ENCODE peak calls at places on chromosome 4, in eight cellular contexts. One of them, this sample, is unnamed. For H3K4me1 and H3K9me3, the result is how much of the 10 kb centered on the place peaks cover.

GRCh38 chr4:79576480-79576803 is 168.4 kb upstream of the GK2 start:
- DNase-seq in tibial artery: no peak
- DNase-seq in DND-41: peak
- DNase-seq in iPS DF 6.9: no peak
- DNase-seq in spleen: no peak
- DNase-seq in uterus: no peak
- DNase-seq in Panc1: peak
- DNase-seq in fibroblast of lung: peak
- DNase-seq in this sample: no peak

GRCh38 chr4:94253036-94253435 is 45.4 kb downstream of the SMARCAD1 start:
- DNase-seq in tibial artery: no peak
- DNase-seq in DND-41: no peak
- DNase-seq in iPS DF 6.9: no peak
- DNase-seq in spleen: no peak
- DNase-seq in uterus: no peak
- DNase-seq in Panc1: no peak
- DNase-seq in fibroblast of lung: peak
- DNase-seq in this sample: no peak

GRCh38 chr4:98605216-98605615 is 53.2 kb downstream of the TSPAN5 start:
- DNase-seq in tibial artery: no peak
- DNase-seq in DND-41: no peak
- DNase-seq in iPS DF 6.9: no peak
- DNase-seq in spleen: no peak
- DNase-seq in uterus: no peak
- DNase-seq in Panc1: no peak
- DNase-seq in fibroblast of lung: peak
- DNase-seq in this sample: no peak

GRCh38 chr4:174457468-174457867 is 64.8 kb downstream of the HPGD start:
- DNase-seq in tibial artery: no peak
- DNase-seq in DND-41: no peak
- DNase-seq in iPS DF 6.9: no peak
- DNase-seq in spleen: no peak
- DNase-seq in uterus: no peak
- DNase-seq in Panc1: no peak
- DNase-seq in fibroblast of lung: no peak
- DNase-seq in this sample: no peak

GRCh38 chr4:145178740-145179139 is 1.6 kb downstream of the OTUD4 start:
- DNase-seq in tibial artery: no peak
- DNase-seq in DND-41: peak
- DNase-seq in iPS DF 6.9: no peak
- DNase-seq in spleen: no peak
- DNase-seq in uterus: no peak
- DNase-seq in Panc1: no peak
- DNase-seq in fibroblast of lung: no peak
- DNase-seq in this sample: no peak

GRCh38 chr4:8675383-8675782 is 82.8 kb downstream of the CPZ start:
- DNase-seq in tibial artery: no peak
- DNase-seq in DND-41: peak
- DNase-seq in iPS DF 6.9: peak
- DNase-seq in spleen: peak
- DNase-seq in uterus: no peak
- DNase-seq in Panc1: no peak
- DNase-seq in fibroblast of lung: no peak
- DNase-seq in this sample: no peak

GRCh38 chr4:142404191-142404611 is 441.9 kb downstream of the INPP4B start:
- DNase-seq in tibial artery: no peak
- DNase-seq in DND-41: peak
- DNase-seq in iPS DF 6.9: no peak
- DNase-seq in spleen: no peak
- DNase-seq in uterus: peak
- DNase-seq in Panc1: no peak
- DNase-seq in fibroblast of lung: peak
- DNase-seq in this sample: peak

GRCh38 chr4:99723555-99724450 is 66.2 kb upstream of the C4orf54 start:
- DNase-seq in tibial artery: peak
- DNase-seq in DND-41: no peak
- DNase-seq in iPS DF 6.9: no peak
- DNase-seq in spleen: no peak
- DNase-seq in uterus: peak
- DNase-seq in Panc1: no peak
- DNase-seq in fibroblast of lung: peak
- DNase-seq in this sample: peak

GRCh38 chr4:8745828-8746225 is 125.8 kb downstream of the HMX1 start:
- DNase-seq in tibial artery: no peak
- DNase-seq in DND-41: no peak
- DNase-seq in iPS DF 6.9: no peak
- DNase-seq in spleen: peak
- DNase-seq in uterus: no peak
- DNase-seq in Panc1: no peak
- DNase-seq in fibroblast of lung: no peak
- DNase-seq in this sample: no peak

GRCh38 chr4:185573651-185574199 is 38.4 kb upstream of the PDLIM3 start:
- DNase-seq in tibial artery: no peak
- DNase-seq in DND-41: no peak
- DNase-seq in iPS DF 6.9: peak
- DNase-seq in spleen: no peak
- DNase-seq in uterus: no peak
- DNase-seq in Panc1: no peak
- DNase-seq in fibroblast of lung: peak
- DNase-seq in this sample: no peak

GRCh38 chr4:76216521-76216920 is 2.9 kb upstream of the SCARB2 start:
- DNase-seq in tibial artery: no peak
- DNase-seq in DND-41: no peak
- DNase-seq in iPS DF 6.9: no peak
- DNase-seq in spleen: no peak
- DNase-seq in uterus: no peak
- DNase-seq in Panc1: no peak
- DNase-seq in fibroblast of lung: no peak
- DNase-seq in this sample: no peak
- H3K4me1 ChIP-seq in tibial artery: under half
- H3K4me1 ChIP-seq in DND-41: under half
- H3K4me1 ChIP-seq in iPS DF 6.9: under half
- H3K4me1 ChIP-seq in spleen: under half
- H3K4me1 ChIP-seq in uterus: under half
- H3K4me1 ChIP-seq in Panc1: under half
- H3K4me1 ChIP-seq in fibroblast of lung: under half
- H3K4me1 ChIP-seq in this sample: under half

GRCh38 chr4:69069085-69069484 is 27.2 kb upstream of the UGT2B7 start:
- DNase-seq in tibial artery: no peak
- DNase-seq in DND-41: no peak
- DNase-seq in iPS DF 6.9: no peak
- DNase-seq in spleen: no peak
- DNase-seq in uterus: no peak
- DNase-seq in Panc1: no peak
- DNase-seq in fibroblast of lung: no peak
- DNase-seq in this sample: no peak
- H3K27ac ChIP-seq in tibial artery: no peak
- H3K27ac ChIP-seq in DND-41: no peak
- H3K27ac ChIP-seq in iPS DF 6.9: no peak
- H3K27ac ChIP-seq in spleen: no peak
- H3K27ac ChIP-seq in uterus: no peak
- H3K27ac ChIP-seq in Panc1: no peak
- H3K27ac ChIP-seq in fibroblast of lung: no peak
- H3K27ac ChIP-seq in this sample: no peak

DNA sequence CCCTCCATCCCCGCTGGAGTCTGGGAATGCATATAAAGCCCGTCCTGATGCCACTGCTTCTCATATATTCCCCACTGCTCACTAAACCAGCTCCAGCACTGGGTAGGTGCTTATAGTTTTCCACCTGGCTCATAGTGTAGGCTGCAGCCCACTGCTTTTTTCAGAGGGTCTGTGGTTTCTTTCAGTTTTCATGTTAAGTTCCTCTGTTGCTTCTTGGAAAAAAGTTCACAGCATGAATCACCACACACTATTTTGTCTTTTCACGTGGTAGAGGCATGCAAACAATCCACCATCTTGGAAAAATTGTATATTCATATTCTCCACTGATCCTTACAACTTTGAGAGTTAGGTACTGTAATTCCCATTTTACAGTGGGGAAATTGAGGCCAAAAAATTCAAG is 39.4 kb downstream of the DCLK2 start:
- DNase-seq in tibial artery: no peak
- DNase-seq in DND-41: no peak
- DNase-seq in iPS DF 6.9: no peak
- DNase-seq in spleen: no peak
- DNase-seq in uterus: no peak
- DNase-seq in Panc1: no peak
- DNase-seq in fibroblast of lung: peak
- DNase-seq in this sample: no peak
- H3K9me3 ChIP-seq in tibial artery: under half
- H3K9me3 ChIP-seq in DND-41: under half
- H3K9me3 ChIP-seq in iPS DF 6.9: under half
- H3K9me3 ChIP-seq in spleen: under half
- H3K9me3 ChIP-seq in uterus: under half
- H3K9me3 ChIP-seq in Panc1: under half
- H3K9me3 ChIP-seq in fibroblast of lung: under half
- H3K9me3 ChIP-seq in this sample: under half

GRCh38 chr4:3202836-3203820 is 45.8 kb upstream of the MSANTD1 start:
- DNase-seq in tibial artery: peak
- DNase-seq in DND-41: no peak
- DNase-seq in iPS DF 6.9: no peak
- DNase-seq in spleen: no peak
- DNase-seq in uterus: peak
- DNase-seq in Panc1: no peak
- DNase-seq in fibroblast of lung: no peak
- DNase-seq in this sample: no peak

GRCh38 chr4:3201718-3202702 is 46.9 kb upstream of the MSANTD1 start:
- DNase-seq in tibial artery: peak
- DNase-seq in DND-41: peak
- DNase-seq in iPS DF 6.9: no peak
- DNase-seq in spleen: no peak
- DNase-seq in uterus: no peak
- DNase-seq in Panc1: no peak
- DNase-seq in fibroblast of lung: peak
- DNase-seq in this sample: no peak

GRCh38 chr4:3206439-3207100 is 42.4 kb upstream of the MSANTD1 start:
- DNase-seq in tibial artery: peak
- DNase-seq in DND-41: no peak
- DNase-seq in iPS DF 6.9: no peak
- DNase-seq in spleen: no peak
- DNase-seq in uterus: no peak
- DNase-seq in Panc1: no peak
- DNase-seq in fibroblast of lung: no peak
- DNase-seq in this sample: no peak

GRCh38 chr4:3205995-3206394 is 43.0 kb upstream of the MSANTD1 start:
- DNase-seq in tibial artery: peak
- DNase-seq in DND-41: no peak
- DNase-seq in iPS DF 6.9: no peak
- DNase-seq in spleen: no peak
- DNase-seq in uterus: no peak
- DNase-seq in Panc1: no peak
- DNase-seq in fibroblast of lung: no peak
- DNase-seq in this sample: no peak

DNA sequence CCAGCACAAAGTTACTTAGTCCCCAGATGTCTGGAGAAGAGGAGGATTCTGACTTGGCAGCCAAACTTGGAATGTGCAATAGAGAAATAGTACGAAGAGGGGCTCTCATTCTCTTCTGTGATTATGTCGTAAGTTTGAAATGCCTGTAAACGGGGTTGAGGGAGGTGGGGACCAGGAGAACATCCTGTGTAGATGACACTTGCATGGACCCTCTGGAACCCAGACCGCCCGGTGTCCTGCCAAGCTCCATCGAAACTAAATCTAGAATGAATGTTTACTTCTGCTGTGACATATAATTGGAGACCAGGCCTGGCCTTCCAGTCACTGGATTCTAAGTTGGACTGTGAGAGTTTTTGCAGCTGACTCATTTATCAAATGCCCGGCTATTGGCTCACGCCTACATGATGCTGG is 44.9 kb upstream of the MSANTD1 start:
- DNase-seq in tibial artery: peak
- DNase-seq in DND-41: no peak
- DNase-seq in iPS DF 6.9: no peak
- DNase-seq in spleen: no peak
- DNase-seq in uterus: peak
- DNase-seq in Panc1: no peak
- DNase-seq in fibroblast of lung: peak
- DNase-seq in this sample: no peak
- H3K4me1 ChIP-seq in tibial artery: under half
- H3K4me1 ChIP-seq in DND-41: under half
- H3K4me1 ChIP-seq in iPS DF 6.9: under half
- H3K4me1 ChIP-seq in spleen: under half
- H3K4me1 ChIP-seq in uterus: under half
- H3K4me1 ChIP-seq in Panc1: under half
- H3K4me1 ChIP-seq in fibroblast of lung: under half
- H3K4me1 ChIP-seq in this sample: under half

GRCh38 chr4:101221294-101221693 is 126.0 kb downstream of the PPP3CA start:
- DNase-seq in tibial artery: no peak
- DNase-seq in DND-41: no peak
- DNase-seq in iPS DF 6.9: no peak
- DNase-seq in spleen: no peak
- DNase-seq in uterus: no peak
- DNase-seq in Panc1: no peak
- DNase-seq in fibroblast of lung: peak
- DNase-seq in this sample: no peak
- H3K27ac ChIP-seq in tibial artery: no peak
- H3K27ac ChIP-seq in DND-41: no peak
- H3K27ac ChIP-seq in iPS DF 6.9: no peak
- H3K27ac ChIP-seq in spleen: no peak
- H3K27ac ChIP-seq in uterus: no peak
- H3K27ac ChIP-seq in Panc1: no peak
- H3K27ac ChIP-seq in fibroblast of lung: no peak
- H3K27ac ChIP-seq in this sample: no peak

GRCh38 chr4:120897981-120898719 is 24.4 kb downstream of the PRDM5 start:
- DNase-seq in tibial artery: no peak
- DNase-seq in DND-41: no peak
- DNase-seq in iPS DF 6.9: no peak
- DNase-seq in spleen: no peak
- DNase-seq in uterus: no peak
- DNase-seq in Panc1: no peak
- DNase-seq in fibroblast of lung: no peak
- DNase-seq in this sample: no peak

DNA sequence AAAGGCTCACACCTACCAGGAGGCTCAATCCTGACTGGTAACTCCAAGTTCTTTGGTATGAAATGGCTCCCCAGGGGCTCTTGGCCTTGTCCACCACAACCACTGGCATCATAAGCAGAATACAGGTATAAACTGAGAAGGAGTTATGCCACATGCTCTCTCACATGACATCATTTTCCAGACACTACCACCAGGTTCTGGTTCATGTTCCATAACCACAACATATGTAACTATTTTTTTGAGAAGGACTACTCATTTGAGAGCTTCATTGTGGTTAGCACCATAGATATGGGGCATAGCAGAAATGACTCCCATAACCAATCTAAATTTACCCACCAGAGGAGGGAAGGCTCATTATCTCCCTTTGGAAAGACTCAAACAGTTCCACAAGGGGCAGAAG is 19.6 kb downstream of the PRDM5 start:
- DNase-seq in tibial artery: no peak
- DNase-seq in DND-41: no peak
- DNase-seq in iPS DF 6.9: no peak
- DNase-seq in spleen: no peak
- DNase-seq in uterus: no peak
- DNase-seq in Panc1: no peak
- DNase-seq in fibroblast of lung: peak
- DNase-seq in this sample: no peak
- H3K9me3 ChIP-seq in tibial artery: under half
- H3K9me3 ChIP-seq in DND-41: under half
- H3K9me3 ChIP-seq in iPS DF 6.9: under half
- H3K9me3 ChIP-seq in spleen: under half
- H3K9me3 ChIP-seq in uterus: under half
- H3K9me3 ChIP-seq in Panc1: under half
- H3K9me3 ChIP-seq in fibroblast of lung: under half
- H3K9me3 ChIP-seq in this sample: under half

This sample was measured in thoracic aorta.